ENCODE peak calls at places on chromosomes 5 and 9, in six cellular contexts. Y is caudate nucleus; S is activated CD4-positive, alpha-beta T cell treated with anti-CD3 and anti-CD28 coated beads, Interleukin-2, amount 50 U/mL, for 48 hours; R is anterior cingulate cortex; V is M059J; F is psoas muscle. A is an unnamed sample.

GRCh38 chr5:104189031-104189430 is 626.4 kb upstream of the NUDT12 start:
- DNase-seq in Y (no peak), R (no peak), S (no peak), V (peak; percentile 87), F (no peak), A (no peak)

GRCh38 chr9:95588724-95589282 is 72.0 kb upstream of the PTCH1 start:
- DNase-seq in Y (no peak), S (no peak), F (no peak), R (no peak), V (no peak), A (no peak)

GRCh38 chr9:36504154-36504550 is 68.5 kb upstream of the MELK start:
- DNase-seq in S (no peak), R (no peak), V (no peak), F (no peak), Y (no peak), A (no peak)

GRCh38 chr5:146313027-146313426 is 25.6 kb upstream of the POU4F3 start:
- DNase-seq in Y (no peak), V (peak; percentile 22), R (no peak), S (no peak), F (no peak), A (no peak)

GRCh38 chr9:114981095-114981494 is 50.7 kb upstream of the TNFSF8 start:
- DNase-seq in Y (no peak), R (no peak), F (no peak), S (no peak), V (peak; percentile 85), A (no peak)

GRCh38 chr5:103041071-103041676 is 78.8 kb downstream of the GIN1 start:
- DNase-seq in Y (no peak), V (peak; percentile 56), F (no peak), R (no peak), S (no peak), A (peak; percentile 58)

GRCh38 chr5:140345919-140346347 is 470 bp downstream of the HBEGF start:
- DNase-seq in V (peak; percentile 63), R (peak; percentile 72), Y (peak; percentile 60), S (no peak), F (peak; percentile 79), A (peak; percentile 60)

GRCh38 chr9:79257671-79258410 is 313.9 kb upstream of the TLE4 start:
- DNase-seq in R (no peak), S (no peak), Y (peak; percentile 21), V (peak; percentile 34), F (no peak), A (no peak)

GRCh38 chr9:120925535-120926396 is 830 bp downstream of the TRAF1 start:
- DNase-seq in S (peak; percentile 87), V (peak; percentile 99), Y (no peak), F (no peak), R (no peak), A (no peak)

GRCh38 chr9:111945216-111945615 is 48.6 kb downstream of the UGCG start:
- DNase-seq in R (no peak), V (peak; percentile 61), S (peak; percentile 29), Y (no peak), F (no peak), A (no peak)

GRCh38 chr5:154779105-154779504 is 23.9 kb downstream of the LARP1 start:
- DNase-seq in Y (no peak), R (no peak), V (peak; percentile 91), F (no peak), S (no peak), A (no peak)

GRCh38 chr9:121779381-121780117 is 128.1 kb downstream of the DAB2IP start:
- DNase-seq in R (no peak), Y (no peak), S (no peak), F (no peak), V (no peak), A (no peak)

GRCh38 chr5:139459451-139459934 is 3.0 kb downstream of the ECSCR start:
- DNase-seq in Y (no peak), R (no peak), F (no peak), V (no peak), S (peak; percentile 66), A (no peak)

GRCh38 chr5:163248333-163248732 is 189.1 kb upstream of the CCNG1 start:
- DNase-seq in F (no peak), R (no peak), V (peak; percentile 90), S (no peak), Y (no peak), A (no peak)

GRCh38 chr9:134138292-134138691 is 2.4 kb downstream of the WDR5 start:
- DNase-seq in V (no peak), F (no peak), Y (no peak), R (no peak), S (no peak), A (no peak)

GRCh38 chr5:157253547-157253946 is 12.4 kb upstream of the CYFIP2 start:
- DNase-seq in V (peak; percentile 25), R (no peak), Y (peak; percentile 29), F (no peak), S (no peak), A (no peak)

GRCh38 chr5:123882946-123883345 is 371.0 kb downstream of the CSNK1G3 start:
- DNase-seq in V (peak; percentile 30), R (no peak), S (no peak), Y (no peak), F (no peak), A (no peak)

GRCh38 chr5:60891667-60892066 is 47.6 kb upstream of the ELOVL7 start:
- DNase-seq in V (no peak), S (no peak), F (no peak), Y (no peak), R (no peak), A (no peak)

GRCh38 chr9:70772591-70772990 is 348.8 kb downstream of the TRPM3 start:
- DNase-seq in V (no peak), S (no peak), R (no peak), Y (no peak), F (no peak), A (no peak)